ENCODE peak calls at places on chromosomes 6 and 20, in seven cellular contexts. M is heart left ventricle, V is PC-3, L is GM06990, T is RWPE2, D is BJ, C is fibroblast of lung. G is an unnamed sample.

GRCh38 chr6:137817219-137817618 is 49.8 kb upstream of the TNFAIP3 start:
- DNase-seq in M (no peak), V (no peak), L (no peak), T (no peak), D (no peak), C (no peak), G (no peak)

GRCh38 chr6:167111597-167111996 is 11.3 kb upstream of the CCR6 start:
- DNase-seq in M (no peak), V (no peak), L (no peak), T (no peak), D (no peak), C (no peak), G (no peak)

GRCh38 chr20:33893314-33893713 is 82.2 kb downstream of the CHMP4B start:
- DNase-seq in M (no peak), V (peak), L (no peak), T (no peak), D (no peak), C (peak), G (no peak)

GRCh38 chr6:100134703-100135102 is 140.7 kb upstream of the MCHR2 start:
- DNase-seq in M (no peak), V (no peak), L (no peak), T (no peak), D (no peak), C (peak), G (no peak)

GRCh38 chr20:61666471-61666832 is 399.2 kb downstream of the TAF4 start:
- DNase-seq in M (no peak), V (no peak), L (no peak), T (no peak), D (no peak), C (no peak), G (no peak)

GRCh38 chr6:157221049-157221816 is 102.1 kb downstream of the TMEM242 start:
- DNase-seq in M (peak), V (peak), L (peak), T (no peak), D (no peak), C (peak), G (no peak)

GRCh38 chr6:36969240-36969691 is 14.7 kb downstream of the PI16 start:
- DNase-seq in M (no peak), V (no peak), L (no peak), T (no peak), D (no peak), C (no peak), G (no peak)

GRCh38 chr6:14476793-14477531 is 359.4 kb downstream of the CD83 start:
- DNase-seq in M (peak), V (no peak), L (no peak), T (no peak), D (peak), C (peak), G (no peak)

GRCh38 chr20:45985573-45985972 is 13.6 kb upstream of the ZNF335 start:
- DNase-seq in M (no peak), V (no peak), L (no peak), T (peak), D (no peak), C (no peak), G (no peak)

GRCh38 chr6:128759901-128760300 is 123.0 kb upstream of the LAMA2 start:
- DNase-seq in M (no peak), V (no peak), L (no peak), T (no peak), D (no peak), C (no peak), G (no peak)

GRCh38 chr20:25233016-25233772 is 14.7 kb upstream of the PYGB start:
- DNase-seq in M (peak), V (peak), L (no peak), T (no peak), D (no peak), C (peak), G (no peak)

GRCh38 chr20:25229486-25230176 is 18.3 kb upstream of the PYGB start:
- DNase-seq in M (no peak), V (no peak), L (no peak), T (no peak), D (no peak), C (no peak), G (no peak)

GRCh38 chr20:25227317-25227831 is 20.5 kb upstream of the PYGB start:
- DNase-seq in M (no peak), V (peak), L (no peak), T (no peak), D (no peak), C (peak), G (no peak)

GRCh38 chr20:25226433-25227316 is 21.2 kb upstream of the PYGB start:
- DNase-seq in M (peak), V (peak), L (no peak), T (no peak), D (no peak), C (no peak), G (no peak)

DNA sequence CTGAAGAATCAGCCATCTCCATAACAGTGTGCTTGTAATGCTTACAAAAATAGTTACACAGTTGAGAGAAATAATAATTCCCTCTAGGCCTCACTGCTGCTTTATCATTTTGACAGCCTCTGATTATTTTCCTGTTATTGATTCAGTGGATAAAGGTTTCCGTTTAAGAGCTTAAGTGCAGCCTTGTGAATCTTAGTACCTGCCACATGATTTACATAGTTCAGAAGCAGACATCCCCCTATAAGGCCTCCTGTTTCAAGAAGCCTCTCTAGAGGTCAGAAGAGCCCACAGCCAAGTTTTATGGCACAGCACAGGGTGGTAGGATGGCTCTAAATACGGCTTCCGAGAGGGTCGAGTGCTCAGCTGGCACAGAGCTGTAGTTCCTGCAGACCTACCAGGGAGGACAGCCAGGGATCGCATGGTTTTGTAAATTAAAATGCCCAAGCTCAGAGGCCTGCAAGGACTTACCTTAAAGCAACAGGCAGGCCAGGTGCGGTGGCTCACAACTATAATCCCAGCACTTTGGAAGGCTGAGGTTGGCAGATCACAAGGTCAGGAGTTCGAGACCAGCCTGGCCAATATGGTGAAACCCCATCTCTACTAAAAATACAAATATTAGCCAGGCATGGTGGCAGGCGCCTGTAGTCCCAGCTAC is 17.6 kb upstream of the PYGB start:
- DNase-seq in M (no peak), V (no peak), L (no peak), T (no peak), D (no peak), C (no peak), G (no peak)
- H3K4me3 ChIP-seq in M (no peak), V (no peak), L (no peak), T (no peak), D (no peak), C (no peak), G (no peak)

GRCh38 chr20:297098-297924 is at the start of gene ZCCHC3:
- DNase-seq in M (peak), V (peak), L (peak), T (peak), D (peak), C (peak), G (peak)
- TF ChIP-seq CTCF in M (no peak), V (peak), L (peak), T (peak), D (peak), C (no peak), G (no peak)

GRCh38 chr20:57250607-57251343 is 15.7 kb downstream of the BMP7 start:
- DNase-seq in M (no peak), V (no peak), L (no peak), T (no peak), D (no peak), C (peak), G (no peak)
- H3K4me3 ChIP-seq in M (no peak), V (no peak), L (no peak), T (no peak), D (no peak), C (no peak), G (no peak)

DNA sequence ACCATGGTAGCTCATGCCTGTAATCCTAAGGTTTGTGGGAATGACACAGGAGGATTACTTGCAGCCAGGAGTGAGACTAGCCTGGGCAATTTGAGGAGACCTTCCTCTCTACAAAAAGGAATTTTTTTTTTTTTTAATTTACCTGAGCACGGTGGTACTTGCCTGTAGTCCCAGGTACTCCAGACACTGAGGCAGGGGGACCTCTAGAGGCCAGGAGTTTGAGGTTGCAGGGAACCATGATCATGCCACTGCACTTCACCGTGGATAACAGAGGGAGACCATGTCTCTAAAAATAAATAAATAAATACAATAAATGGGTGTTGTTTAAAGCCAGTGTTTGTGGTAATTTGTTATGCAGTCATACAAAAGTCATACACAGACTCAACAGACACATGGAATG is 2.4 kb upstream of the HLA-F start:
- DNase-seq in M (no peak), V (peak), L (no peak), T (no peak), D (no peak), C (no peak), G (no peak)
- TF ChIP-seq CTCF in M (no peak), V (peak), L (peak), T (peak), D (no peak), C (no peak), G (peak)

GRCh38 chr6:81606965-81607381 is 145.5 kb downstream of the TENT5A start:
- DNase-seq in M (no peak), V (peak), L (no peak), T (no peak), D (peak), C (peak), G (no peak)

GRCh38 chr6:81613606-81614005 is 138.9 kb downstream of the TENT5A start:
- DNase-seq in M (no peak), V (peak), L (no peak), T (no peak), D (peak), C (peak), G (no peak)

GRCh38 chr6:81612136-81612535 is 140.3 kb downstream of the TENT5A start:
- DNase-seq in M (no peak), V (peak), L (no peak), T (no peak), D (no peak), C (no peak), G (no peak)

GRCh38 chr6:81608776-81609175 is 143.7 kb downstream of the TENT5A start:
- DNase-seq in M (no peak), V (no peak), L (no peak), T (no peak), D (no peak), C (peak), G (no peak)

GRCh38 chr6:81609736-81610135 is 142.7 kb downstream of the TENT5A start:
- DNase-seq in M (no peak), V (no peak), L (no peak), T (no peak), D (no peak), C (no peak), G (no peak)
- H3K4me3 ChIP-seq in M (no peak), V (no peak), L (no peak), T (no peak), D (no peak), C (no peak), G (no peak)

DNA sequence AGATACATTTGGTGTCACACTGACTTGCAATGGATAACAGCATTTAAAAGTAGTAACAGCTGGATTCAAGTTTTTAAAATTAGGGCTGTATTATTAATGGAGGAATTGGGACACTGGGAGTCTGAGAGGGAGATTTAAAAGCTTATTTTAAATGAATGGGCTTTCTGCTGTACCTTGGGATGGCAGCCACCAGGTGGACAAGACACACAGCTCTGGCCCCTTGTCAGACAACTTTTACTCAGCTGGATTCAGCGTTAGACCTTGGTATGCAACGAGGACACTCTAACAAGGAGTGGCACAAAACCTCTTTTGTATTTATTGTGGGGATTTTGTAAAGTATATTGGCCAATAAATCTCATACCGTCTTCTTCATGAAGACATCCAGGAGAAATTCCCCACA is 105.8 kb downstream of the LCA5 start:
- DNase-seq in M (no peak), V (peak), L (no peak), T (no peak), D (no peak), C (no peak), G (no peak)
- TF ChIP-seq CTCF in M (no peak), V (peak), L (peak), T (peak), D (peak), C (no peak), G (no peak)

DNA sequence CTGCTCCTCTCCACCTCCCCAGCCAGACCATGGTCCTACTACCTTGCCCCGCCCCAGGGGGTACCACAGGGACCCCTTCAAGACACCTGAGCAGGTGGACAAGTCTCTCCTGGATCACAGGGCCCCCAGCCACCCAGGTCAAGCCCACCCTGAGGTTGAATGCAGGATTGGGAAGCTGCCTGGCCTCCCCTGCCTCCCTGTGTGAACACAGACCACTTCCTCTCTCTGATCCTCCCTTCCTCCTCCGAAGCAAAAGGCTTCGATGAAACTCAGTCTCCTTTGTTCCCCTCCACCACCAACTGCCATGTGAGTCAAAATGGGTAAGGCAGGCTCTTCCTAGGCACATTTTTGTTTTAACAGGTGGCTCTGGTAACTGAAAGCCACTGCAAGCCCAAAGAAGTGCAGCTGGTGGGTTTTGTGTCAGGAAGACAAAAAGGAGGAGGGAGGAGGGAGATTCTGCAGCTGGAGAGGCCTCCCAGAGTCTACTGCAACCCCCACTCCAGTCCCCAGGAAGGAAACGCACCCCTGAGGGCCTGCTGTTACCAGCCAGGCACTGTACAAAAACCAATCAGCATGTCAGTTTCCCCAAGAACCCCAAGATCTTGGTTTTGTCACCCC is 5.4 kb downstream of the ADA start:
- DNase-seq in M (no peak), V (no peak), L (peak), T (no peak), D (no peak), C (peak), G (peak)
- H3K4me3 ChIP-seq in M (no peak), V (no peak), L (peak), T (no peak), D (no peak), C (no peak), G (peak)

GRCh38 chr6:87484491-87484890 is 11.7 kb downstream of the SLC35A1 start:
- DNase-seq in M (no peak), V (peak), L (no peak), T (no peak), D (no peak), C (no peak), G (no peak)

GRCh38 chr6:87487555-87487954 is 14.8 kb downstream of the SLC35A1 start:
- DNase-seq in M (no peak), V (no peak), L (no peak), T (no peak), D (no peak), C (peak), G (no peak)

GRCh38 chr6:87481936-87482335 is 9.2 kb downstream of the SLC35A1 start:
- DNase-seq in M (no peak), V (no peak), L (no peak), T (no peak), D (no peak), C (no peak), G (no peak)

GRCh38 chr6:87482382-87482781 is 9.6 kb downstream of the SLC35A1 start:
- DNase-seq in M (no peak), V (no peak), L (no peak), T (no peak), D (no peak), C (no peak), G (no peak)

GRCh38 chr6:87483929-87484328 is 11.2 kb downstream of the SLC35A1 start:
- DNase-seq in M (no peak), V (peak), L (no peak), T (no peak), D (peak), C (peak), G (no peak)
- TF ChIP-seq CTCF in M (peak), V (peak), L (no peak), T (no peak), D (peak), C (no peak), G (peak)

G was measured in GM12864.